ENCODE peak calls at places on chromosomes 11 and 22, in six cellular contexts. P is amniotic stem cell; J is AG04449; W is NCI-H446; T is kidney epithelial cell; L is stimulated activated CD4-positive, alpha-beta T cell treated with anti-CD3 and anti-CD28 coated beads, Interleukin-2, amount 100 ng/mL, for 48 hours. N is an unnamed sample.

GRCh38 chr11:66288138-66288865 is 641 bp downstream of the YIF1A start:
- DNase-seq in T (no peak), J (no peak), W (no peak), P (no peak), L (no peak), N (no peak)

GRCh38 chr11:20403059-20403458 is 15.5 kb downstream of the PRMT3 start:
- DNase-seq in J (no peak), T (no peak), L (no peak), P (no peak), W (no peak), N (no peak)

GRCh38 chr22:31628969-31629723 is 32.9 kb downstream of the PISD start:
- DNase-seq in P (no peak), W (no peak), L (no peak), T (no peak), J (no peak), N (no peak)

GRCh38 chr11:134358853-134359490 is 27.2 kb downstream of the GLB1L2 start:
- DNase-seq in W (no peak), L (no peak), J (no peak), T (no peak), P (no peak), N (no peak)

GRCh38 chr11:76524919-76525318 is 80.1 kb downstream of the EMSY start:
- DNase-seq in L (no peak), J (no peak), P (no peak), W (peak), T (no peak), N (no peak)

GRCh38 chr11:77175869-77176539 is 48.0 kb downstream of the MYO7A start:
- DNase-seq in P (no peak), J (no peak), W (no peak), T (no peak), L (no peak), N (peak)

GRCh38 chr11:113705871-113706654 is at the start of gene TMPRSS5:
- DNase-seq in J (no peak), P (no peak), T (no peak), L (no peak), W (no peak), N (no peak)

GRCh38 chr11:68312780-68313573 is 586 bp downstream of the LRP5 start:
- DNase-seq in T (no peak), W (no peak), L (no peak), J (no peak), P (no peak), N (no peak)

GRCh38 chr11:125063429-125064043 is 431 bp downstream of the SLC37A2 start:
- DNase-seq in J (no peak), P (no peak), W (no peak), L (no peak), T (no peak), N (no peak)

GRCh38 chr11:114315749-114316368 is 19.7 kb downstream of the NNMT start:
- DNase-seq in L (no peak), P (no peak), T (no peak), W (no peak), J (no peak), N (no peak)

GRCh38 chr22:23526588-23527315 is 53.3 kb downstream of the IGLL1 start:
- DNase-seq in T (no peak), L (no peak), W (no peak), J (no peak), P (no peak), N (no peak)

GRCh38 chr11:61325649-61326414 is 7.1 kb downstream of the DDB1 start:
- DNase-seq in L (no peak), W (peak), T (no peak), J (no peak), P (no peak), N (no peak)

GRCh38 chr11:45180888-45181594 is 34.6 kb downstream of the PRDM11 start:
- DNase-seq in L (no peak), W (no peak), J (no peak), P (peak), T (no peak), N (no peak)

GRCh38 chr11:96052921-96053631 is 129.2 kb upstream of the MTMR2 start:
- DNase-seq in L (no peak), W (peak), T (no peak), J (no peak), P (no peak), N (no peak)

GRCh38 chr11:134395002-134395401 is 17.0 kb downstream of the B3GAT1 start:
- DNase-seq in W (no peak), P (no peak), T (no peak), J (no peak), L (no peak), N (no peak)

GRCh38 chr11:20249313-20249873 is 89.1 kb upstream of the DBX1 start:
- DNase-seq in W (peak), J (no peak), T (no peak), L (no peak), P (no peak), N (no peak)

GRCh38 chr11:121281609-121282164 is 10.9 kb upstream of the SC5D start:
- DNase-seq in P (no peak), L (no peak), J (no peak), W (no peak), T (no peak), N (no peak)

GRCh38 chr22:24304067-24304675 is 33.5 kb downstream of the SPECC1L start:
- DNase-seq in J (no peak), T (no peak), L (no peak), W (no peak), P (no peak), N (no peak)

GRCh38 chr11:66315921-66316811 is 678 bp downstream of the CD248 start:
- DNase-seq in P (no peak), W (no peak), L (no peak), T (no peak), J (no peak), N (no peak)

GRCh38 chr22:43643362-43643761 is 168.7 kb downstream of the EFCAB6 start:
- DNase-seq in W (no peak), P (no peak), L (no peak), T (no peak), J (no peak), N (no peak)

GRCh38 chr22:29765905-29766631 is 739 bp downstream of the ZMAT5 start:
- DNase-seq in W (no peak), T (no peak), L (peak), J (no peak), P (no peak), N (no peak)

GRCh38 chr11:72430743-72431570 is 3.4 kb downstream of the CLPB start:
- DNase-seq in W (peak), T (no peak), L (peak), J (no peak), P (no peak), N (no peak)

GRCh38 chr11:17259931-17260499 is 16.5 kb upstream of the NUCB2 start:
- DNase-seq in P (no peak), W (no peak), J (no peak), T (no peak), L (no peak), N (no peak)

GRCh38 chr22:22404598-22405284 is 103.8 kb downstream of the ZNF280B start:
- DNase-seq in L (no peak), P (no peak), W (no peak), T (no peak), J (no peak), N (no peak)

GRCh38 chr11:13697710-13698109 is 29.2 kb downstream of the FAR1 start:
- DNase-seq in W (no peak), L (no peak), P (no peak), J (no peak), T (no peak), N (no peak)

GRCh38 chr11:129972596-129972995 is 30.0 kb downstream of the PRDM10 start:
- DNase-seq in P (no peak), J (no peak), W (no peak), T (no peak), L (no peak), N (no peak)

GRCh38 chr11:112620621-112621394 is 340.4 kb upstream of the NCAM1 start:
- DNase-seq in T (peak), L (no peak), J (no peak), P (no peak), W (no peak), N (no peak)

GRCh38 chr11:11786234-11786633 is 55.5 kb upstream of the USP47 start:
- DNase-seq in L (no peak), P (no peak), T (no peak), J (no peak), W (no peak), N (no peak)

GRCh38 chr11:86938900-86939880 is 16.0 kb downstream of the FZD4 start:
- DNase-seq in T (no peak), L (no peak), P (peak), W (peak), J (no peak), N (no peak)

GRCh38 chr11:94544582-94544831 is 786 bp downstream of the FUT4 start:
- DNase-seq in J (no peak), P (no peak), L (no peak), T (no peak), W (no peak), N (no peak)

GRCh38 chr11:117876341-117877119 is at the start of gene FXYD6:
- DNase-seq in W (peak), J (no peak), T (no peak), L (no peak), P (no peak), N (peak)

GRCh38 chr11:93740802-93741093 is 547 bp downstream of the TAF1D start:
- DNase-seq in W (peak), L (peak), P (peak), J (no peak), T (no peak), N (no peak)